ENCODE peak calls at places on chromosomes 4 and X, in five cellular contexts. M is WERI-Rb-1, C is transverse colon, O is adrenal gland, N is psoas muscle. E is an unnamed sample.

GRCh38 chr4:123819362-123820035 is 422.9 kb downstream of the SPRY1 start:
- DNase-seq in M (no peak), C (no peak), O (no peak), N (no peak), E (no peak)

GRCh38 chr4:114615435-114615834 is 16.8 kb downstream of the UGT8 start:
- DNase-seq in M (no peak), C (no peak), O (no peak), N (no peak), E (no peak)

GRCh38 chrX:20271730-20272129 is 5.0 kb upstream of the RPS6KA3 start:
- DNase-seq in M (no peak), C (no peak), O (no peak), N (no peak), E (no peak)

GRCh38 chr4:185127021-185127925 is 15.8 kb upstream of the SLC25A4 start:
- DNase-seq in M (peak; percentile 26), C (no peak), O (peak; percentile 40), N (peak; percentile 20), E (no peak)

GRCh38 chr4:163331629-163332360 is 601 bp downstream of the NPY1R start:
- DNase-seq in M (peak; percentile 51), C (peak; percentile 13), O (peak; percentile 38), N (peak; percentile 15), E (no peak)

GRCh38 chr4:121073672-121074386 is 1.5 kb upstream of the NDNF start:
- DNase-seq in M (no peak), C (peak; percentile 71), O (no peak), N (no peak), E (no peak)

GRCh38 chr4:14110407-14110806 is 482.9 kb upstream of the BOD1L1 start:
- DNase-seq in M (no peak), C (no peak), O (no peak), N (no peak), E (peak; percentile 18)

GRCh38 chr4:10173754-10174749 is 57.5 kb upstream of the WDR1 start:
- DNase-seq in M (no peak), C (peak; percentile 50), O (no peak), N (no peak), E (no peak)

GRCh38 chr4:78323439-78323838 is 228.1 kb upstream of the ANXA3 start:
- DNase-seq in M (no peak), C (no peak), O (no peak), N (no peak), E (no peak)

GRCh38 chrX:44017726-44018125 is 44.5 kb upstream of the NDP start:
- DNase-seq in M (no peak), C (no peak), O (no peak), N (no peak), E (no peak)

GRCh38 chr4:13920111-13920875 is 292.8 kb upstream of the BOD1L1 start:
- DNase-seq in M (no peak), C (no peak), O (no peak), N (no peak), E (no peak)

GRCh38 chrX:154349979-154350378 is 24.5 kb downstream of the FLNA start:
- DNase-seq in M (peak; percentile 51), C (no peak), O (no peak), N (no peak), E (no peak)

GRCh38 chrX:152601848-152602616 is 35.7 kb upstream of the GABRQ start:
- DNase-seq in M (peak; percentile 48), C (no peak), O (no peak), N (no peak), E (peak; percentile 28)

GRCh38 chrX:40313269-40313668 is 215.5 kb upstream of the BCOR start:
- DNase-seq in M (no peak), C (no peak), O (no peak), N (no peak), E (no peak)

GRCh38 chr4:31545755-31546154 is 825.6 kb downstream of the PCDH7 start:
- DNase-seq in M (no peak), C (no peak), O (no peak), N (no peak), E (no peak)

GRCh38 chr4:151690164-151690856 is 70.5 kb downstream of the GATB start:
- DNase-seq in M (peak; percentile 41), C (no peak), O (no peak), N (no peak), E (peak; percentile 53)

GRCh38 chr4:19309365-19309764 is 942.3 kb upstream of the SLIT2 start:
- DNase-seq in M (no peak), C (no peak), O (no peak), N (no peak), E (peak; percentile 49)

GRCh38 chr4:8227771-8228318 is 28.8 kb downstream of the SH3TC1 start:
- DNase-seq in M (no peak), C (no peak), O (no peak), N (no peak), E (no peak)

GRCh38 chr4:125191252-125191651 is 123.5 kb upstream of the FAT4 start:
- DNase-seq in M (no peak), C (no peak), O (no peak), N (no peak), E (peak; percentile 31)

GRCh38 chrX:386239-386767 is 404 bp downstream of the PPP2R3B start:
- DNase-seq in M (no peak), C (no peak), O (no peak), N (no peak), E (no peak)

GRCh38 chr4:8593268-8594096 is 917 bp downstream of the CPZ start:
- DNase-seq in M (no peak), C (no peak), O (no peak), N (no peak), E (no peak)

GRCh38 chr4:150906987-150907633 is 108.0 kb downstream of the LRBA start:
- DNase-seq in M (no peak), C (no peak), O (no peak), N (no peak), E (no peak)

GRCh38 chrX:16739574-16739973 is 20.2 kb downstream of the SYAP1 start:
- DNase-seq in M (no peak), C (no peak), O (no peak), N (no peak), E (no peak)

GRCh38 chrX:16745659-16746058 is 26.2 kb downstream of the SYAP1 start:
- DNase-seq in M (no peak), C (no peak), O (no peak), N (no peak), E (no peak)

GRCh38 chrX:16745102-16745501 is 25.7 kb downstream of the SYAP1 start:
- DNase-seq in M (no peak), C (no peak), O (no peak), N (no peak), E (no peak)

GRCh38 chrX:16748425-16748824 is 29.0 kb downstream of the SYAP1 start:
- DNase-seq in M (no peak), C (no peak), O (no peak), N (no peak), E (no peak)

DNA sequence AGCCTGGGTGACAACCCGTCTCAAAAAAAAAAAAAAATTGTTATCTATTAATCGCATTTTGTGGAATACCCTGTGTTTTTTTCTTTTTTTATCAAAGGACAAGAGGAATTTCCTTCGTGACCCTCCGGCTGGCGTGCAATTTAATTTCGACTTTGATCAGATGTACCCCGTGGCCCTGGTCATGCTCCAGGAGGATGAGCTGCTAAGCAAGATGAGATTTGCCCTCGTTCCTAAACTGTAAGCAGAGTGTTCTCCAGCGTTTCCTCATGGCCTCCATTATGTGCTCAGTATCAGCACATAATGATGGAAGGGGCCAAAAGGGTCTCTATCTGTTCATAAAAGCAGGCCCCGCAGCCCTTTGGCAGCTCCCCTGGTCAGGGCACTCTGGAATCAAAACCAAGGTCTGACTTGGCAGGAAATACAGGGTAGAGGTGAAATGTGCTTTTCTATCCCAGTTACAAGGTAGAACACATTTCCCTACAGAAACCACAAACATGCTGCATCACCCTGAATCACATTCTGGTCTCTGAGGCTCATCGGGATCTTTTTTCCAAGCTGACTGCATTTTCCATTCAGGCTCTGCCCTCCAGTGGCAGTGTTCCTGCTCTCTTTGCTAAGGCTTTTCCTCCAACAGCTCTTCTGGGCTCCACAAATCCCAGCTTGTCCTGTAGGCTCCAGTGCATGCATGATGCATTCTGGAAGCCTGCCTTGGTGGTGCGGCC is 24.4 kb downstream of the SYAP1 start:
- DNase-seq in M (no peak), C (no peak), O (peak; percentile 52), N (no peak), E (peak; percentile 73)
- H3K27ac ChIP-seq in M (no peak overlapping the region), C (no peak overlapping the region), O (no peak overlapping the region), N (no peak overlapping the region), E (peak overlapping the region; percentile 48)

DNA sequence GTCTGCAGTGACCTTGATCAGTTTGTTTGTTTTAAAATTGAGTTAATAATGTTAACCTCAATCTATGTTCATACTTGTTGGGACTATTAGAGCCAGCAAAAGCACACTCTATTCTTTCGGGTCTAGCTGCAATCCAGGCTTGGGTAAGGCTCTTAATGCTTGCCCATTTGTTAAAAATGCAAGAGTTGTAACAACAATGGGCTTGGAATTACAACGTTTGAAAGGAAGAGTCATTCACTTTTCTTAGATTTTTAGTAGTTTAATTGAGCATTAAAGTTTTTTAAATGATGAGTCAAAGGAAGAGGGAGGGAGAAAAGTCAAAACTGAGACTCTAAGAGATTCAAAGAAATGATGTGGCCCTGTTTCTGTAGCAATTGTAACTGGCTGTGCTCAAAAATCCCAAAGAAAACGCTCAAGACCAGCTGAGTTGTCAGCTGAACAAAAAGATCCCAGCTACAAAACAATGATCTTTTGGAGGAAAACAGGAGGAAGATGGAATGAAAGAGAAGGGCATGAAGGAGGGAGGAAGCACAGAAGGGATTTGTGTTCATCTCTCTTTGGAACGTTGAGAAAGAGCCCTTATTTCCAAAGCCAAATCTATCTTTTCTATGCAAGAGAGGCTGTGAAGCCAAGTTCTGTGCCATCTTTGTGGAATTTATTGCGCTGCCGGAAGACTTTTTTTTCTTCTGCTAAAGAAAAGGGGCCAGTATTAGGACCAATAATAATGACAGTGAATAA is 5.5 kb downstream of the SCD5 start:
- DNase-seq in M (no peak), C (no peak), O (no peak), N (no peak), E (no peak)
- H3K4me3 ChIP-seq in M (no peak overlapping the region), C (no peak overlapping the region), O (no peak overlapping the region), N (no peak overlapping the region), E (no peak overlapping the region)

GRCh38 chr4:84681488-84682274 is 98.8 kb downstream of the CDS1 start:
- DNase-seq in M (no peak), C (peak; percentile 37), O (no peak), N (no peak), E (peak; percentile 67)

GRCh38 chr4:84680956-84681355 is 98.0 kb downstream of the CDS1 start:
- DNase-seq in M (no peak), C (no peak), O (no peak), N (no peak), E (no peak)

GRCh38 chr4:84677093-84677492 is 94.2 kb downstream of the CDS1 start:
- DNase-seq in M (no peak), C (no peak), O (no peak), N (no peak), E (no peak)

GRCh38 chr4:84677995-84678394 is 95.1 kb downstream of the CDS1 start:
- DNase-seq in M (no peak), C (no peak), O (no peak), N (peak; percentile 25), E (no peak)

GRCh38 chr4:84678976-84679744 is 96.2 kb downstream of the CDS1 start:
- DNase-seq in M (no peak), C (no peak), O (no peak), N (peak; percentile 43), E (no peak)
- TF ChIP-seq CTCF in M (no peak), C (no peak), O (no peak), N (no peak), E (no peak)

DNA sequence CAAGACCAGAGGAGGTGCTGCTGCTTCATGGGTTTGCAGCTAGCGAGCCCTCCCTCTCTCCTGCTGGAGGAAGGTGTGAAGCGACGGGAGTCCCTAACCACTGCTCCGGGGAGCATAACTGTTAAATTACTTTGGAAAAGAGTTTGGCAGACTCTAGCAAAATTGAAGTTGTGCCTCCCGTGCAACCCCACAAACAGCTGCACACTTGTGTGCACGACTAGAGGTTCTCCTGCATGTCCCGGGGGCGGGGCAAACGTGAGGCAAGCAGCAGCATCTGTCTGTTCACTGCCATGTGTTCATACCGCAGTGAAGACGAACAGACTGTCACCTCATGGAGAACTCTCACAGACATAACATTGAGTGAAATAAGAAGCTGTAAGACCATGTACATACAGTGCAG is 34.5 kb downstream of the TNIP2 start:
- DNase-seq in M (no peak), C (no peak), O (no peak), N (no peak), E (no peak)
- H3K27ac ChIP-seq in M (no peak overlapping the region), C (no peak overlapping the region), O (no peak overlapping the region), N (no peak overlapping the region), E (no peak overlapping the region)